ENCODE peak calls at places on chromosomes 12 and 14, in nine cellular contexts. A is C1 segment of cervical spinal cord; L is stimulated activated CD8-positive, alpha-beta memory T cell treated with anti-CD3 and anti-CD28 coated beads, Interleukin-7, amount 100 ng/mL, for 1 hour; R is G401; B is SHP77; J is CD8-positive, alpha-beta memory T cell; Y is stimulated activated CD4-positive, alpha-beta T cell treated with anti-CD3 and anti-CD28 coated beads, TNF-alpha, amount 100 ng/mL, for 4 hours; E is HCEC 1CT; X is nucleus accumbens. Z is an unnamed sample.

GRCh38 chr12:131390408-131391100 is 320.3 kb upstream of the SFSWAP start:
- DNase-seq in Y (no peak), R (peak), A (no peak), B (no peak), J (no peak), X (no peak), L (no peak), E (no peak), Z (no peak)

GRCh38 chr12:85413266-85413665 is 133.2 kb downstream of the ALX1 start:
- DNase-seq in A (no peak), L (no peak), X (no peak), E (no peak), R (no peak), Y (no peak), J (no peak), B (no peak), Z (no peak)

GRCh38 chr12:89949457-89950195 is 241.0 kb upstream of the ATP2B1 start:
- DNase-seq in X (no peak), A (no peak), E (peak), L (peak), Y (peak), J (peak), R (no peak), B (no peak), Z (peak)

GRCh38 chr12:112685321-112685720 is 106.2 kb upstream of the RPH3A start:
- DNase-seq in B (peak), R (peak), E (no peak), X (no peak), J (no peak), Y (no peak), A (no peak), L (no peak), Z (no peak)

GRCh38 chr12:106084048-106084671 is 54.6 kb downstream of the NUAK1 start:
- DNase-seq in B (no peak), A (no peak), E (peak), J (no peak), X (no peak), L (no peak), R (peak), Y (no peak), Z (peak)

GRCh38 chr12:124461241-124461673 is 106.2 kb downstream of the NCOR2 start:
- DNase-seq in A (no peak), B (no peak), E (no peak), Y (no peak), X (no peak), J (no peak), R (no peak), L (no peak), Z (no peak)

GRCh38 chr14:92724516-92725340 is 23.7 kb downstream of the LGMN start:
- DNase-seq in Y (no peak), L (no peak), R (no peak), X (no peak), B (peak), J (no peak), A (no peak), E (no peak), Z (peak)

GRCh38 chr14:58878740-58879139 is 241.0 kb downstream of the DACT1 start:
- DNase-seq in B (no peak), X (no peak), J (no peak), Y (no peak), R (no peak), L (no peak), A (no peak), E (no peak), Z (peak)

GRCh38 chr12:78062781-78063180 is 232.1 kb downstream of the NAV3 start:
- DNase-seq in E (peak), Y (no peak), A (no peak), X (no peak), J (no peak), R (peak), L (no peak), B (no peak), Z (peak)

GRCh38 chr12:57008113-57008687 is 1.9 kb upstream of the ZBTB39 start:
- DNase-seq in X (no peak), J (peak), E (peak), R (peak), A (no peak), B (peak), L (no peak), Y (no peak), Z (peak)

GRCh38 chr12:106082216-106083175 is 56.3 kb downstream of the NUAK1 start:
- DNase-seq in A (no peak), B (no peak), R (no peak), X (no peak), Y (no peak), J (no peak), L (no peak), E (peak), Z (no peak)

GRCh38 chr12:120466560-120467315 is 2.8 kb downstream of the SRSF9 start:
- DNase-seq in L (no peak), A (no peak), B (peak), Y (peak), J (peak), X (no peak), R (peak), E (peak), Z (peak)

GRCh38 chr12:109675411-109675810 is 38.2 kb upstream of the FAM222A start:
- DNase-seq in E (no peak), Y (no peak), A (no peak), B (no peak), X (no peak), J (no peak), L (no peak), R (no peak), Z (no peak)

GRCh38 chr12:76946451-76946850 is 67.6 kb upstream of the CSRP2 start:
- DNase-seq in L (no peak), A (no peak), R (no peak), E (no peak), J (no peak), X (no peak), B (no peak), Y (no peak), Z (no peak)

GRCh38 chr12:46160081-46160980 is 108.5 kb downstream of the SLC38A1 start:
- DNase-seq in A (no peak), B (no peak), L (no peak), R (no peak), X (no peak), J (no peak), Y (no peak), E (no peak), Z (peak)

GRCh38 chr12:77924703-77925102 is 94.0 kb downstream of the NAV3 start:
- DNase-seq in X (no peak), Y (no peak), E (no peak), B (no peak), J (no peak), A (no peak), L (no peak), R (no peak), Z (peak)

GRCh38 chr14:99511421-99512109 is 30.4 kb downstream of the CCNK start:
- DNase-seq in R (no peak), B (no peak), A (no peak), L (no peak), Y (no peak), X (peak), E (no peak), J (no peak), Z (peak)

GRCh38 chr12:132479938-132480619 is 9.9 kb upstream of the FBRSL1 start:
- DNase-seq in X (no peak), E (no peak), J (no peak), B (no peak), L (no peak), R (no peak), A (no peak), Y (no peak), Z (no peak)

GRCh38 chr12:26011099-26011498 is 52.6 kb downstream of the RASSF8 start:
- DNase-seq in Y (no peak), L (no peak), X (no peak), B (no peak), J (no peak), A (no peak), E (peak), R (no peak), Z (peak)

GRCh38 chr12:112004041-112004440 is 8.9 kb downstream of the TMEM116 start:
- DNase-seq in Y (no peak), E (no peak), B (no peak), J (no peak), X (no peak), R (no peak), A (no peak), L (no peak), Z (no peak)

GRCh38 chr12:6953417-6954315 is 2.5 kb downstream of the PTPN6 start:
- DNase-seq in X (no peak), A (peak), J (peak), B (no peak), E (no peak), Y (peak), R (no peak), L (peak), Z (no peak)

GRCh38 chr14:30251017-30251416 is 307.9 kb upstream of the G2E3 start:
- DNase-seq in J (no peak), B (no peak), A (no peak), E (no peak), L (no peak), R (no peak), X (no peak), Y (no peak), Z (no peak)

GRCh38 chr12:74899031-74899829 is 310.4 kb downstream of the KCNC2 start:
- DNase-seq in A (no peak), R (no peak), X (no peak), B (no peak), J (no peak), E (peak), Y (no peak), L (no peak), Z (peak)

GRCh38 chr12:55250944-55251343 is 6.5 kb downstream of the OR6C74 start:
- DNase-seq in R (no peak), E (no peak), B (no peak), X (no peak), J (no peak), A (no peak), L (no peak), Y (no peak), Z (no peak)

Z was measured in fibroblast of mammary gland.